ENCODE peak calls at places on chromosomes 12 and 14, in nine cellular contexts. F is A673; A is CD4-positive, alpha-beta T cell; N is thoracic aorta; Y is small intestine; Z is hepatocyte; O is mucosa of descending colon; P is body of pancreas; K is CD4-positive, CD25-positive, alpha-beta regulatory T cell. M is an unnamed sample. For H3K9me3, the result is how much of the 10 kb centered on the place peaks cover.

GRCh38 chr12:55068416-55069010 is 48.7 kb downstream of the NEUROD4 start:
- DNase-seq in K (no peak), Y (peak), N (no peak), O (no peak), F (peak), Z (peak), P (peak), A (no peak), M (no peak)

GRCh38 chr12:118371354-118372282 is 1.1 kb downstream of the TAOK3 start:
- DNase-seq in Y (peak), A (no peak), P (peak), K (peak), Z (peak), F (no peak), O (peak), N (no peak), M (peak)

GRCh38 chr14:68807987-68808386 is 15.1 kb upstream of the ZFP36L1 start:
- DNase-seq in P (no peak), Z (peak), Y (no peak), A (no peak), F (no peak), K (no peak), N (no peak), O (no peak), M (no peak)

GRCh38 chr14:101242442-101243385 is 318.6 kb upstream of the DIO3 start:
- DNase-seq in A (no peak), O (no peak), K (no peak), N (no peak), Y (no peak), F (no peak), Z (no peak), P (no peak), M (peak)

GRCh38 chr14:49950275-49951250 is 57.7 kb downstream of the ARF6 start:
- DNase-seq in P (peak), K (no peak), N (no peak), A (no peak), Z (no peak), O (peak), F (peak), Y (peak), M (no peak)

GRCh38 chr12:50326636-50327284 is 43.4 kb upstream of the LIMA1 start:
- DNase-seq in O (no peak), Y (peak), P (peak), K (no peak), F (peak), N (no peak), Z (no peak), A (no peak), M (no peak)

GRCh38 chr12:49105504-49106120 is 5.0 kb downstream of the LMBR1L start:
- DNase-seq in A (no peak), Y (no peak), N (no peak), K (no peak), O (no peak), P (no peak), F (no peak), Z (no peak), M (no peak)

GRCh38 chr14:32633930-32634329 is 304.7 kb upstream of the NPAS3 start:
- DNase-seq in K (no peak), A (no peak), F (no peak), N (no peak), Z (no peak), P (no peak), Y (no peak), O (no peak), M (no peak)

GRCh38 chr14:39310071-39310470 is 76.4 kb downstream of the MIA2 start:
- DNase-seq in A (no peak), Z (no peak), O (no peak), P (no peak), N (no peak), K (no peak), F (no peak), Y (no peak), M (no peak)

GRCh38 chr12:103524238-103524875 is 28.6 kb upstream of the C12orf42 start:
- DNase-seq in Z (no peak), Y (no peak), K (no peak), A (no peak), N (no peak), F (no peak), P (no peak), O (no peak), M (no peak)

GRCh38 chr12:12156835-12157234 is 86.1 kb downstream of the BCL2L14 start:
- DNase-seq in A (no peak), Z (no peak), F (no peak), N (no peak), O (no peak), K (no peak), Y (no peak), P (no peak), M (no peak)

GRCh38 chr14:77832301-77832700 is 32.4 kb downstream of the ADCK1 start:
- DNase-seq in P (no peak), K (no peak), Y (no peak), F (no peak), A (no peak), N (no peak), Z (no peak), O (no peak), M (no peak)

GRCh38 chr12:30047499-30048262 is 263.9 kb upstream of the TMTC1 start:
- DNase-seq in O (no peak), Y (no peak), Z (no peak), F (peak), P (no peak), A (no peak), K (no peak), N (no peak), M (no peak)

GRCh38 chr14:103057028-103057371 is 349 bp downstream of the CDC42BPB start:
- DNase-seq in Z (no peak), N (no peak), A (no peak), K (no peak), F (peak), O (no peak), P (peak), Y (no peak), M (no peak)

GRCh38 chr14:21668377-21668776 is 5.2 kb downstream of the OR4E1 start:
- DNase-seq in A (no peak), P (no peak), Y (no peak), N (no peak), Z (peak), O (no peak), K (no peak), F (no peak), M (no peak)

GRCh38 chr14:68011629-68012028 is 192.1 kb downstream of the RAD51B start:
- DNase-seq in O (no peak), K (no peak), P (no peak), N (no peak), Y (peak), Z (no peak), F (no peak), A (no peak), M (no peak)

GRCh38 chr12:74816398-74817175 is 279.0 kb downstream of the ATXN7L3B start:
- DNase-seq in O (no peak), A (no peak), P (no peak), K (no peak), Z (no peak), F (peak), Y (no peak), N (no peak), M (no peak)

DNA sequence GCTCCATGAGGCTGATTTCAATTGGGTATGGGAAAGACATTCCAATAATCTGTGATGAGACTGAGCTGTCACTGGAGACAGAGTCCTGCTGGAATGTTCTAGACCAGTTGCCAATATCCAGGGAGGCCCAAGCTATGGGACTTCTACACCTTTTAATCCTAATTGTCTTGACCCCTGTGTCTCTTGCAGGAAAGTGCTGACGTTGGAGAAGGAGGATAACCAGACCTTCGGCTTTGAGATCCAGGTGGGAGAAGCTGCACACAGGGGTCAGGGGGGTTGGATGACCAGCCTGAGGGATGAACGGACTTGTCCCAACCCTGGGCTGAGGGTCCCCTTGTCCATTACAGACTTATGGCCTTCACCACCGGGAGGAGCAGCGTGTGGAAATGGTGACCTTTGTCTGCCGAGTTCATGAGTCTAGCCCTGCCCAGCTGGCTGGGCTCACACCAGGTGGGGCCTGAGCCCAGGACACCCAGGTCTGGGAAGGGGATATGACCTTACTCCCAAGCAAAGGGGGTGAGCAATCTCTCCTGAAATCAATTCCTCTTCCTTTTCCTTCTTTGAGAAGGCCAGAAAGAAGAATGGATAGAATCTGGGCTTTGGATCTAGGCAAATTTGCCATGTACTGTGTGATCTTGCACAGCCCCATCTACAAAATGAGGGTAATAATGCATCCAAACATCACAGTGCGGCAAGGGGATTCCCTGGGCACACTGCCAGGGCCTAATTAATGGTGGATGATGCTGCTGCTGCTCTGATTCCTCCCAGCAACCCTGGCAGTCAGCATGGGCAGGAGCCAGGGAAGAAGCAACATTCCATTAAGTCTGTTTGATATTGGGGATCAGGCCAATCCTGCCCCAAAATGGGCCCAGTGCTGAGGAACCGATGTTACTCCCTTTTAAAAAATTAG is 4.2 kb downstream of the TAMALIN start:
- DNase-seq in O (no peak), Z (no peak), A (no peak), K (no peak), P (no peak), Y (no peak), F (peak), N (no peak), M (no peak)
- H3K9me3 ChIP-seq in O (under half), Z (under half), A (under half), K (under half), P (under half), Y (under half), F (under half), N (under half), M (under half)

GRCh38 chr14:27730204-27730603 is 1036.4 kb upstream of the FOXG1 start:
- DNase-seq in O (no peak), Y (no peak), N (no peak), A (no peak), K (no peak), F (no peak), P (no peak), Z (no peak), M (no peak)
- H3K9me3 ChIP-seq in O (under half), Y (under half), N (under half), A (under half), K (under half), F (under half), P (under half), Z (under half), M (under half)

GRCh38 chr14:41548666-41549065 is 58.0 kb upstream of the LRFN5 start:
- DNase-seq in O (no peak), Y (no peak), Z (no peak), F (no peak), K (no peak), A (no peak), N (no peak), P (no peak), M (no peak)

GRCh38 chr14:41549282-41549681 is 57.4 kb upstream of the LRFN5 start:
- DNase-seq in Z (no peak), F (no peak), K (no peak), A (no peak), Y (no peak), P (no peak), N (no peak), O (no peak), M (no peak)

DNA sequence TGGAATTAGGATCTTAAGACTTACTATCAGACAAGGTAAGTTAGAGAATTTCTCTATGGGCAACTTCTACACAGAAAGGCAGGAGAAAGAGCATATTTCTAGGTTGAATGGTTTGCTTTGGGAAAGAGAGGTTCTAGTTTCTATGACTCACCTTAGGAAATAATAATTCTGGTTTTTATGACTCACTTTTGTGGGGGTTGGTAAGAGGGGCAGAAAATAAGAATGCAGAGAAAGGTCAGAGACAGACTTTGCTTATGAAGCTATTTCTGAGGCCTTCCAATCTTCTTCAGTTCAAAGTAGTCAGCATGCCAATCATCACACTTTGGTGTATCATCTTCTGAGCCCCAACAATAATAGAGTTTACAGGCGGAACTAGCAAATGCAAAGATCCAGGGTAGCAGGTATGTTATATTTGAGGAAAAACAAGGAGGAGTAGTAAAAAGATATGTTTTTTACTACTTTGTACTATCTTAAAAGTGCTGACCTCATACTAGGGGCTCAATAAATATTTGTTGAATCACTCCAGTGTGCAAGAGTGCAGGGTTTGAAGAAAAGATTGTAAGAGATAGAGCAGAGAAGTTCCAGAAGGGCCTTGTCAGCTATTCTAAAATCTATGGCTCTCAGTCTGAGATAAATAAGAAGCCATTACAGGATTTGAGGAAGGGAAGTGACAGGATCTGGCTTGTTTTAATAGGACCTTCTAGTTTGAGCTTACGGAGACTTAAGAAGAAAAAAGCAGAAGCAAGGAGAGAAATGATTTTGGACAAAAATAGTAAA is 56.7 kb upstream of the LRFN5 start:
- DNase-seq in O (no peak), F (no peak), A (no peak), Z (peak), N (no peak), P (no peak), K (no peak), Y (no peak), M (no peak)
- H3K9me3 ChIP-seq in O (under half), F (under half), A (under half), Z (under half), N (under half), P (under half), K (under half), Y (under half), M (under half)

GRCh38 chr12:93274937-93275336 is 102.8 kb upstream of the NUDT4 start:
- DNase-seq in O (no peak), K (no peak), P (no peak), Y (no peak), F (no peak), N (no peak), Z (no peak), A (no peak), M (no peak)
- H3K9me3 ChIP-seq in O (under half), K (under half), P (under half), Y (under half), F (under half), N (under half), Z (under half), A (under half), M (under half)

DNA sequence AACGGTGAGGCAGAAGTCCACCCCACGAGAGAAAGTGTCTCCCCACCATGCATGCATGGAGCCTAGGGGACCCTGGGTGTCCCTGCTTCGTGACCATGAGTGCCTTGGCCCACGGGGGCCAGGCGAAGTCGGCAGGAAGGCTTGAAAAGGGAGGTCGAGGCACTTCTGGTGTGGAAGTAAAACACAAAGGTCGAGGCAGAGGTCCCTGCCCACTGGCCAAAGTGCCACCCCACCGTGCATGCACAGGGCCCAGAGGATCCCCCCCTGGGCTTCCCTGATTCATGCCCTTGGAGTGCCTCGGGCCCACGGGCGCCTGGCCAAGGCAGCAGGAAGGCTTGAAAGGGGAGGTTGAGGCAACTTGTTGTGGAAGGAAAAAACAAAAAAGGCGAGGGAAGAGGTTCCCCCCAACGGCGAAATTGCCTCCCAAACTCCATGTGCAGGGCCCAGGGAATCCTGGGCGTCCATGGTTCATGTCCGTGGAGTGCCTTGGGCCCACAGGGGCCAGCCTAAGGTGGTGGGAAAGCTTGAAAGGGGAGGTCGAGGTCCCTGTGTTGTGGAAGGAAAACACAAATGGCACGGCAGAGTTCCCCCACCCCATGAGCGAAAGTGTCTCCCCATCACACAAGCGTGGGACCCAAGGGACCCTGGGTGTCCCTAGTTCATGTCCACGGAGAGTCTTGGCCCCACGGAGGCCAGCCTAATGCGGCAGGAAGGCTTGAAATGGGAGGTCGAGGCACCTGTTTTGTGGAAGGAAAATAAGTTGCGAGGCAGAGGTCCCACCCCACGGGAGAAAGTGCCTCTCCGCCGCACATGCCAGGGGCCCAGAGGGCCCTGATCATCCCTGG is 372.1 kb downstream of the ALG10 start:
- DNase-seq in F (no peak), A (no peak), K (no peak), Y (no peak), O (peak), N (no peak), P (peak), Z (no peak), M (no peak)
- H3K9me3 ChIP-seq in F (under half), A (under half), K (half or more), Y (under half), O (half or more), N (under half), P (under half), Z (under half), M (under half)

M was measured in T-helper 17 cell.